ENCODE peak calls at places on chromosome 21, in four cellular contexts. N is CD4-positive, CD25-positive, alpha-beta regulatory T cell; R is smooth muscle cell of the brain vasculature; A is SK-MEL-5. W is an unnamed sample.

GRCh38 chr21:39483917-39484316 is 32.1 kb downstream of the SH3BGR start:
- DNase-seq in N (no peak), R (no peak), A (peak), W (no peak)

GRCh38 chr21:27130152-27130551 is 163.3 kb upstream of the ADAMTS5 start:
- DNase-seq in N (no peak), R (no peak), A (no peak), W (no peak)

GRCh38 chr21:29719561-29719960 is 220.2 kb downstream of the GRIK1 start:
- DNase-seq in N (no peak), R (no peak), A (no peak), W (no peak)

GRCh38 chr21:20882462-20883415 is 115.5 kb upstream of the NCAM2 start:
- DNase-seq in N (no peak), R (no peak), A (peak), W (peak)

GRCh38 chr21:44737706-44738354 is 26.5 kb upstream of the TSPEAR start:
- DNase-seq in N (no peak), R (no peak), A (no peak), W (no peak)

GRCh38 chr21:43667191-43667904 is 8.0 kb downstream of the RRP1B start:
- DNase-seq in N (no peak), R (no peak), A (no peak), W (no peak)

GRCh38 chr21:30463713-30464112 is 16.5 kb downstream of the KRTAP19-1 start:
- DNase-seq in N (no peak), R (no peak), A (peak), W (no peak)

GRCh38 chr21:20591294-20591693 is 406.9 kb upstream of the NCAM2 start:
- DNase-seq in N (no peak), R (no peak), A (no peak), W (no peak)

GRCh38 chr21:18147678-18148077 is 97.0 kb upstream of the CHODL start:
- DNase-seq in N (no peak), R (no peak), A (no peak), W (no peak)

GRCh38 chr21:18620421-18620820 is 216.8 kb upstream of the TMPRSS15 start:
- DNase-seq in N (no peak), R (no peak), A (no peak), W (no peak)

GRCh38 chr21:23725576-23725975 is 1881.7 kb downstream of the MRPL39 start:
- DNase-seq in N (no peak), R (no peak), A (peak), W (peak)